ENCODE peak calls at places on chromosome 3, in eight cellular contexts. T, O, Y, U, Q, V, X and S are unnamed samples.

GRCh38 chr3:41681479-41681878 is 280.4 kb downstream of the ULK4 start:
- DNase-seq in Q (peak), U (no peak), V (no peak), T (peak), X (peak), Y (no peak), O (no peak), S (peak)

GRCh38 chr3:127961963-127962362 is 46.9 kb downstream of the KBTBD12 start:
- DNase-seq in U (no peak), X (peak), V (no peak), O (no peak), T (no peak), Q (no peak), Y (no peak), S (peak)

GRCh38 chr3:126755866-126756265 is 51.8 kb downstream of the CHCHD6 start:
- DNase-seq in X (no peak), V (no peak), Q (no peak), U (no peak), O (no peak), Y (no peak), T (no peak), S (no peak)

GRCh38 chr3:31268868-31269267 is 263.9 kb upstream of the STT3B start:
- DNase-seq in U (no peak), O (no peak), X (no peak), T (no peak), Q (peak), Y (peak), V (peak), S (no peak)

GRCh38 chr3:19717736-19718135 is 216.3 kb downstream of the EFHB start:
- DNase-seq in X (no peak), O (no peak), Q (no peak), V (no peak), Y (no peak), U (no peak), T (no peak), S (no peak)

GRCh38 chr3:54134155-54134554 is 11.8 kb downstream of the CACNA2D3 start:
- DNase-seq in Y (no peak), V (no peak), U (no peak), X (no peak), T (no peak), O (no peak), Q (no peak), S (no peak)

GRCh38 chr3:134445631-134446030 is 40.2 kb downstream of the ANAPC13 start:
- DNase-seq in O (no peak), T (peak), X (peak), Y (no peak), V (no peak), Q (no peak), U (no peak), S (peak)

GRCh38 chr3:30700702-30701321 is 94.4 kb downstream of the TGFBR2 start:
- DNase-seq in X (no peak), V (no peak), Y (no peak), O (no peak), T (no peak), U (no peak), Q (no peak), S (no peak)

GRCh38 chr3:175192536-175192935 is 333.4 kb downstream of the NAALADL2 start:
- DNase-seq in V (no peak), U (no peak), O (no peak), Q (no peak), X (no peak), Y (no peak), T (peak), S (no peak)

GRCh38 chr3:116423365-116423764 is 21.9 kb downstream of the LSAMP start:
- DNase-seq in T (no peak), Q (no peak), V (no peak), Y (no peak), O (no peak), X (no peak), U (no peak), S (peak)

GRCh38 chr3:128068156-128068620 is 16.0 kb downstream of the SEC61A1 start:
- DNase-seq in V (peak), X (peak), T (peak), O (peak), Q (peak), U (no peak), Y (peak), S (peak)

GRCh38 chr3:38039101-38039898 is at the start of gene DLEC1:
- DNase-seq in V (peak), Q (peak), O (no peak), T (peak), Y (peak), X (peak), U (no peak), S (peak)

GRCh38 chr3:72312339-72312738 is 527.4 kb upstream of the PROK2 start:
- DNase-seq in T (no peak), Q (no peak), U (no peak), O (no peak), Y (peak), X (no peak), V (no peak), S (no peak)

GRCh38 chr3:128349963-128350599 is 116.6 kb downstream of the DNAJB8 start:
- DNase-seq in O (no peak), Y (no peak), U (no peak), X (no peak), T (no peak), V (no peak), Q (no peak), S (no peak)

GRCh38 chr3:123157598-123158287 is 44.0 kb upstream of the SEC22A start:
- DNase-seq in Q (no peak), Y (no peak), U (no peak), O (no peak), T (no peak), X (no peak), V (no peak), S (no peak)

GRCh38 chr3:46939578-46940405 is 36.8 kb downstream of the CCDC12 start:
- DNase-seq in T (no peak), Y (no peak), U (no peak), X (no peak), O (no peak), V (no peak), Q (no peak), S (no peak)

GRCh38 chr3:73681610-73682009 is 56.9 kb upstream of the PDZRN3 start:
- DNase-seq in Y (no peak), U (no peak), Q (no peak), T (peak), V (no peak), X (peak), O (no peak), S (no peak)

GRCh38 chr3:149790265-149790664 is 2.1 kb downstream of the ANKUB1 start:
- DNase-seq in O (no peak), X (no peak), V (no peak), T (peak), Y (no peak), U (no peak), Q (no peak), S (no peak)

GRCh38 chr3:78258798-78259197 is 1218.9 kb downstream of the ROBO2 start:
- DNase-seq in Y (no peak), X (peak), Q (no peak), V (no peak), U (no peak), O (no peak), T (peak), S (peak)

GRCh38 chr3:71129611-71130515 is 453.7 kb downstream of the FOXP1 start:
- DNase-seq in Q (peak), U (no peak), O (peak), T (peak), Y (peak), V (peak), X (no peak), S (peak)

GRCh38 chr3:122893754-122894668 is 99.1 kb downstream of the SLC49A4 start:
- DNase-seq in U (no peak), T (peak), O (no peak), Y (no peak), V (no peak), X (no peak), Q (no peak), S (no peak)

GRCh38 chr3:195583831-195584542 is at the start of gene APOD:
- DNase-seq in O (no peak), T (peak), V (peak), X (peak), Y (no peak), Q (peak), U (no peak), S (no peak)

GRCh38 chr3:64188810-64189560 is 36.3 kb downstream of the PRICKLE2 start:
- DNase-seq in T (peak), U (no peak), Q (no peak), V (no peak), X (peak), Y (no peak), O (no peak), S (peak)

GRCh38 chr3:150049317-150049716 is 78.6 kb upstream of the PFN2 start:
- DNase-seq in T (no peak), Q (no peak), U (no peak), O (no peak), X (no peak), V (no peak), Y (no peak), S (peak)

GRCh38 chr3:133842158-133842557 is 36.5 kb downstream of the SRPRB start:
- DNase-seq in Y (no peak), T (no peak), V (no peak), Q (no peak), O (no peak), X (no peak), U (no peak), S (no peak)

GRCh38 chr3:29064085-29064484 is 216.8 kb upstream of the RBMS3 start:
- DNase-seq in Y (no peak), O (peak), Q (no peak), U (no peak), V (no peak), T (no peak), X (peak), S (peak)

GRCh38 chr3:48478631-48479555 is 25.1 kb downstream of the SHISA5 start:
- DNase-seq in X (no peak), O (peak), V (peak), Q (peak), T (no peak), U (no peak), Y (peak), S (no peak)

GRCh38 chr3:142958707-142959106 is 4.8 kb downstream of the PAQR9 start:
- DNase-seq in X (peak), U (no peak), Q (no peak), V (peak), Y (no peak), O (no peak), T (peak), S (no peak)

GRCh38 chr3:142022381-142022780 is 127.0 kb downstream of the TFDP2 start:
- DNase-seq in U (no peak), Q (peak), Y (peak), T (no peak), V (peak), X (peak), O (peak), S (peak)

GRCh38 chr3:31364188-31364587 is 168.5 kb upstream of the STT3B start:
- DNase-seq in O (no peak), X (peak), Y (no peak), V (no peak), U (no peak), T (no peak), Q (no peak), S (peak)

GRCh38 chr3:159045279-159045678 is 243.4 kb downstream of the MFSD1 start:
- DNase-seq in X (no peak), Y (no peak), U (no peak), O (no peak), Q (no peak), T (no peak), V (no peak), S (no peak)

GRCh38 chr3:184234224-184234623 is 4.8 kb downstream of the VWA5B2 start:
- DNase-seq in Q (no peak), O (peak), V (no peak), Y (peak), X (peak), T (peak), U (peak), S (peak)

GRCh38 chr3:2303567-2303966 is 204.9 kb downstream of the CNTN4 start:
- DNase-seq in Q (peak), O (peak), V (peak), X (peak), Y (peak), T (no peak), U (no peak), S (peak)